ENCODE peak calls at places on chromosomes 16 and 17, in five cellular contexts. One of them, this sample, is unnamed.

GRCh38 chr17:39622380-39623006 is 4.3 kb upstream of the PPP1R1B start:
- DNase-seq in activated T-cell treated with anti-CD3 and anti-CD28 coated beads, Interleukin-2, amount 50 U/mL, for 48 hours: peak
- DNase-seq in GM04504: no peak
- DNase-seq in stimulated activated CD4-positive, alpha-beta T cell treated with anti-CD3 and anti-CD28 coated beads, Interleukin-1b, Interleukin-23, amount 100 ng/mL, for 24 hours: no peak
- DNase-seq in non-pigmented ciliary epithelial cell: no peak
- DNase-seq in this sample: no peak

GRCh38 chr16:63806794-63807506 is 1314.9 kb downstream of the CDH11 start:
- DNase-seq in stimulated activated CD4-positive, alpha-beta T cell treated with anti-CD3 and anti-CD28 coated beads, Interleukin-1b, Interleukin-23, amount 100 ng/mL, for 24 hours: no peak
- DNase-seq in activated T-cell treated with anti-CD3 and anti-CD28 coated beads, Interleukin-2, amount 50 U/mL, for 48 hours: no peak
- DNase-seq in non-pigmented ciliary epithelial cell: no peak
- DNase-seq in GM04504: no peak
- DNase-seq in this sample: no peak

GRCh38 chr17:37405955-37406634 is 541 bp downstream of the ACACA start:
- DNase-seq in activated T-cell treated with anti-CD3 and anti-CD28 coated beads, Interleukin-2, amount 50 U/mL, for 48 hours: no peak
- DNase-seq in GM04504: no peak
- DNase-seq in stimulated activated CD4-positive, alpha-beta T cell treated with anti-CD3 and anti-CD28 coated beads, Interleukin-1b, Interleukin-23, amount 100 ng/mL, for 24 hours: no peak
- DNase-seq in non-pigmented ciliary epithelial cell: no peak
- DNase-seq in this sample: no peak

GRCh38 chr16:70529051-70529777 is 5.6 kb downstream of the SF3B3 start:
- DNase-seq in GM04504: peak
- DNase-seq in stimulated activated CD4-positive, alpha-beta T cell treated with anti-CD3 and anti-CD28 coated beads, Interleukin-1b, Interleukin-23, amount 100 ng/mL, for 24 hours: no peak
- DNase-seq in non-pigmented ciliary epithelial cell: no peak
- DNase-seq in activated T-cell treated with anti-CD3 and anti-CD28 coated beads, Interleukin-2, amount 50 U/mL, for 48 hours: no peak
- DNase-seq in this sample: peak

GRCh38 chr17:45784583-45785372 is 658 bp downstream of the CRHR1 start:
- DNase-seq in non-pigmented ciliary epithelial cell: no peak
- DNase-seq in stimulated activated CD4-positive, alpha-beta T cell treated with anti-CD3 and anti-CD28 coated beads, Interleukin-1b, Interleukin-23, amount 100 ng/mL, for 24 hours: peak
- DNase-seq in activated T-cell treated with anti-CD3 and anti-CD28 coated beads, Interleukin-2, amount 50 U/mL, for 48 hours: peak
- DNase-seq in GM04504: no peak
- DNase-seq in this sample: peak

GRCh38 chr17:56737741-56738161 is 96.0 kb downstream of the C17orf67 start:
- DNase-seq in stimulated activated CD4-positive, alpha-beta T cell treated with anti-CD3 and anti-CD28 coated beads, Interleukin-1b, Interleukin-23, amount 100 ng/mL, for 24 hours: no peak
- DNase-seq in non-pigmented ciliary epithelial cell: no peak
- DNase-seq in GM04504: peak
- DNase-seq in activated T-cell treated with anti-CD3 and anti-CD28 coated beads, Interleukin-2, amount 50 U/mL, for 48 hours: no peak
- DNase-seq in this sample: peak

GRCh38 chr16:47461598-47462266 is 601 bp downstream of the PHKB start:
- DNase-seq in GM04504: peak
- DNase-seq in stimulated activated CD4-positive, alpha-beta T cell treated with anti-CD3 and anti-CD28 coated beads, Interleukin-1b, Interleukin-23, amount 100 ng/mL, for 24 hours: no peak
- DNase-seq in activated T-cell treated with anti-CD3 and anti-CD28 coated beads, Interleukin-2, amount 50 U/mL, for 48 hours: peak
- DNase-seq in non-pigmented ciliary epithelial cell: no peak
- DNase-seq in this sample: peak

GRCh38 chr17:7897773-7898172 is 9.2 kb downstream of the CHD3 start:
- DNase-seq in stimulated activated CD4-positive, alpha-beta T cell treated with anti-CD3 and anti-CD28 coated beads, Interleukin-1b, Interleukin-23, amount 100 ng/mL, for 24 hours: no peak
- DNase-seq in activated T-cell treated with anti-CD3 and anti-CD28 coated beads, Interleukin-2, amount 50 U/mL, for 48 hours: no peak
- DNase-seq in non-pigmented ciliary epithelial cell: no peak
- DNase-seq in GM04504: no peak
- DNase-seq in this sample: peak

GRCh38 chr16:85638695-85639409 is 25.7 kb downstream of the GSE1 start:
- DNase-seq in activated T-cell treated with anti-CD3 and anti-CD28 coated beads, Interleukin-2, amount 50 U/mL, for 48 hours: no peak
- DNase-seq in GM04504: no peak
- DNase-seq in non-pigmented ciliary epithelial cell: no peak
- DNase-seq in stimulated activated CD4-positive, alpha-beta T cell treated with anti-CD3 and anti-CD28 coated beads, Interleukin-1b, Interleukin-23, amount 100 ng/mL, for 24 hours: no peak
- DNase-seq in this sample: no peak

GRCh38 chr16:5215911-5216310 is 118.3 kb upstream of the EEF2KMT start:
- DNase-seq in activated T-cell treated with anti-CD3 and anti-CD28 coated beads, Interleukin-2, amount 50 U/mL, for 48 hours: no peak
- DNase-seq in GM04504: no peak
- DNase-seq in non-pigmented ciliary epithelial cell: no peak
- DNase-seq in stimulated activated CD4-positive, alpha-beta T cell treated with anti-CD3 and anti-CD28 coated beads, Interleukin-1b, Interleukin-23, amount 100 ng/mL, for 24 hours: no peak
- DNase-seq in this sample: peak

GRCh38 chr17:49439305-49439672 is 24.6 kb upstream of the PHB1 start:
- DNase-seq in stimulated activated CD4-positive, alpha-beta T cell treated with anti-CD3 and anti-CD28 coated beads, Interleukin-1b, Interleukin-23, amount 100 ng/mL, for 24 hours: no peak
- DNase-seq in GM04504: no peak
- DNase-seq in activated T-cell treated with anti-CD3 and anti-CD28 coated beads, Interleukin-2, amount 50 U/mL, for 48 hours: no peak
- DNase-seq in non-pigmented ciliary epithelial cell: no peak
- DNase-seq in this sample: no peak

GRCh38 chr16:4664538-4665418 is 28.6 kb upstream of the NUDT16L1 start:
- DNase-seq in non-pigmented ciliary epithelial cell: no peak
- DNase-seq in stimulated activated CD4-positive, alpha-beta T cell treated with anti-CD3 and anti-CD28 coated beads, Interleukin-1b, Interleukin-23, amount 100 ng/mL, for 24 hours: no peak
- DNase-seq in activated T-cell treated with anti-CD3 and anti-CD28 coated beads, Interleukin-2, amount 50 U/mL, for 48 hours: peak
- DNase-seq in GM04504: no peak
- DNase-seq in this sample: no peak

GRCh38 chr17:56629450-56630187 is 36.1 kb downstream of the NOG start:
- DNase-seq in stimulated activated CD4-positive, alpha-beta T cell treated with anti-CD3 and anti-CD28 coated beads, Interleukin-1b, Interleukin-23, amount 100 ng/mL, for 24 hours: no peak
- DNase-seq in non-pigmented ciliary epithelial cell: no peak
- DNase-seq in activated T-cell treated with anti-CD3 and anti-CD28 coated beads, Interleukin-2, amount 50 U/mL, for 48 hours: no peak
- DNase-seq in GM04504: no peak
- DNase-seq in this sample: peak

GRCh38 chr16:19084139-19084538 is 16.7 kb downstream of the COQ7 start:
- DNase-seq in GM04504: no peak
- DNase-seq in activated T-cell treated with anti-CD3 and anti-CD28 coated beads, Interleukin-2, amount 50 U/mL, for 48 hours: no peak
- DNase-seq in non-pigmented ciliary epithelial cell: no peak
- DNase-seq in stimulated activated CD4-positive, alpha-beta T cell treated with anti-CD3 and anti-CD28 coated beads, Interleukin-1b, Interleukin-23, amount 100 ng/mL, for 24 hours: no peak
- DNase-seq in this sample: no peak

GRCh38 chr17:44097110-44097810 is 26.2 kb downstream of the HDAC5 start:
- DNase-seq in stimulated activated CD4-positive, alpha-beta T cell treated with anti-CD3 and anti-CD28 coated beads, Interleukin-1b, Interleukin-23, amount 100 ng/mL, for 24 hours: no peak
- DNase-seq in non-pigmented ciliary epithelial cell: no peak
- DNase-seq in GM04504: peak
- DNase-seq in activated T-cell treated with anti-CD3 and anti-CD28 coated beads, Interleukin-2, amount 50 U/mL, for 48 hours: no peak
- DNase-seq in this sample: no peak

GRCh38 chr16:70775399-70775798 is 25.6 kb downstream of the VAC14 start:
- DNase-seq in non-pigmented ciliary epithelial cell: no peak
- DNase-seq in activated T-cell treated with anti-CD3 and anti-CD28 coated beads, Interleukin-2, amount 50 U/mL, for 48 hours: no peak
- DNase-seq in GM04504: no peak
- DNase-seq in stimulated activated CD4-positive, alpha-beta T cell treated with anti-CD3 and anti-CD28 coated beads, Interleukin-1b, Interleukin-23, amount 100 ng/mL, for 24 hours: no peak
- DNase-seq in this sample: no peak

GRCh38 chr16:70687671-70688265 is 1.9 kb upstream of the MTSS2 start:
- DNase-seq in non-pigmented ciliary epithelial cell: no peak
- DNase-seq in GM04504: no peak
- DNase-seq in activated T-cell treated with anti-CD3 and anti-CD28 coated beads, Interleukin-2, amount 50 U/mL, for 48 hours: no peak
- DNase-seq in stimulated activated CD4-positive, alpha-beta T cell treated with anti-CD3 and anti-CD28 coated beads, Interleukin-1b, Interleukin-23, amount 100 ng/mL, for 24 hours: no peak
- DNase-seq in this sample: no peak

GRCh38 chr17:77068915-77069314 is 71.9 kb upstream of the SEC14L1 start:
- DNase-seq in non-pigmented ciliary epithelial cell: no peak
- DNase-seq in stimulated activated CD4-positive, alpha-beta T cell treated with anti-CD3 and anti-CD28 coated beads, Interleukin-1b, Interleukin-23, amount 100 ng/mL, for 24 hours: no peak
- DNase-seq in GM04504: no peak
- DNase-seq in activated T-cell treated with anti-CD3 and anti-CD28 coated beads, Interleukin-2, amount 50 U/mL, for 48 hours: no peak
- DNase-seq in this sample: no peak

GRCh38 chr17:16037636-16038035 is 38.0 kb downstream of the TTC19 start:
- DNase-seq in stimulated activated CD4-positive, alpha-beta T cell treated with anti-CD3 and anti-CD28 coated beads, Interleukin-1b, Interleukin-23, amount 100 ng/mL, for 24 hours: no peak
- DNase-seq in activated T-cell treated with anti-CD3 and anti-CD28 coated beads, Interleukin-2, amount 50 U/mL, for 48 hours: no peak
- DNase-seq in GM04504: no peak
- DNase-seq in non-pigmented ciliary epithelial cell: peak
- DNase-seq in this sample: no peak